ENCODE peak calls at places on chromosome 5, in eight cellular contexts. One of them, this sample, is unnamed. For H3K9me3, the result is how much of the 10 kb centered on the place peaks cover.

GRCh38 chr5:177491429-177491945 is 5.9 kb downstream of the PDLIM7 start:
- DNase-seq in SK-N-SH: peak
- DNase-seq in GM23248: peak
- DNase-seq in HCT116: no peak
- DNase-seq in neural progenitor cell: peak
- DNase-seq in hepatocyte: peak
- DNase-seq in PC-3: peak
- DNase-seq in OCI-LY7: peak
- DNase-seq in this sample: peak

GRCh38 chr5:148976569-148977321 is 86.1 kb downstream of the SH3TC2 start:
- DNase-seq in hepatocyte: no peak
- DNase-seq in SK-N-SH: no peak
- DNase-seq in PC-3: peak
- DNase-seq in GM23248: peak
- DNase-seq in neural progenitor cell: peak
- DNase-seq in OCI-LY7: no peak
- DNase-seq in HCT116: no peak
- DNase-seq in this sample: no peak

GRCh38 chr5:149348463-149348862 is 3.2 kb downstream of the GRPEL2 start:
- DNase-seq in GM23248: no peak
- DNase-seq in HCT116: no peak
- DNase-seq in neural progenitor cell: no peak
- DNase-seq in SK-N-SH: no peak
- DNase-seq in OCI-LY7: no peak
- DNase-seq in hepatocyte: no peak
- DNase-seq in PC-3: no peak
- DNase-seq in this sample: peak

GRCh38 chr5:80960531-80961375 is 590 bp downstream of the RASGRF2 start:
- DNase-seq in GM23248: peak
- DNase-seq in OCI-LY7: no peak
- DNase-seq in PC-3: no peak
- DNase-seq in HCT116: no peak
- DNase-seq in SK-N-SH: peak
- DNase-seq in hepatocyte: peak
- DNase-seq in neural progenitor cell: peak
- DNase-seq in this sample: no peak

GRCh38 chr5:120465281-120465961 is 1.3 kb downstream of the PRR16 start:
- DNase-seq in GM23248: peak
- DNase-seq in hepatocyte: peak
- DNase-seq in HCT116: no peak
- DNase-seq in OCI-LY7: no peak
- DNase-seq in SK-N-SH: peak
- DNase-seq in neural progenitor cell: peak
- DNase-seq in PC-3: peak
- DNase-seq in this sample: no peak

GRCh38 chr5:14265574-14265973 is 122.4 kb downstream of the TRIO start:
- DNase-seq in HCT116: peak
- DNase-seq in GM23248: peak
- DNase-seq in PC-3: peak
- DNase-seq in neural progenitor cell: no peak
- DNase-seq in OCI-LY7: no peak
- DNase-seq in SK-N-SH: no peak
- DNase-seq in hepatocyte: no peak
- DNase-seq in this sample: no peak

GRCh38 chr5:63963080-63963735 is 963 bp upstream of the HTR1A start:
- DNase-seq in OCI-LY7: peak
- DNase-seq in HCT116: peak
- DNase-seq in hepatocyte: peak
- DNase-seq in PC-3: peak
- DNase-seq in SK-N-SH: peak
- DNase-seq in neural progenitor cell: peak
- DNase-seq in GM23248: peak
- DNase-seq in this sample: peak

GRCh38 chr5:76040806-76041205 is 42.4 kb upstream of the SV2C start:
- DNase-seq in GM23248: no peak
- DNase-seq in HCT116: no peak
- DNase-seq in PC-3: no peak
- DNase-seq in OCI-LY7: no peak
- DNase-seq in neural progenitor cell: no peak
- DNase-seq in hepatocyte: no peak
- DNase-seq in SK-N-SH: no peak
- DNase-seq in this sample: no peak

GRCh38 chr5:20660588-20660987 is 672.6 kb upstream of the CDH18 start:
- DNase-seq in PC-3: no peak
- DNase-seq in HCT116: no peak
- DNase-seq in GM23248: no peak
- DNase-seq in neural progenitor cell: no peak
- DNase-seq in hepatocyte: no peak
- DNase-seq in OCI-LY7: no peak
- DNase-seq in SK-N-SH: no peak
- DNase-seq in this sample: peak

GRCh38 chr5:140344683-140345423 is 1.6 kb downstream of the HBEGF start:
- DNase-seq in OCI-LY7: peak
- DNase-seq in HCT116: no peak
- DNase-seq in hepatocyte: peak
- DNase-seq in neural progenitor cell: no peak
- DNase-seq in SK-N-SH: no peak
- DNase-seq in GM23248: peak
- DNase-seq in PC-3: peak
- DNase-seq in this sample: no peak

GRCh38 chr5:651296-652022 is 39.3 kb downstream of the CEP72 start:
- DNase-seq in neural progenitor cell: no peak
- DNase-seq in OCI-LY7: no peak
- DNase-seq in GM23248: no peak
- DNase-seq in PC-3: no peak
- DNase-seq in HCT116: no peak
- DNase-seq in hepatocyte: no peak
- DNase-seq in SK-N-SH: peak
- DNase-seq in this sample: no peak

GRCh38 chr5:154403234-154403633 is 42.6 kb upstream of the SAP30L start:
- DNase-seq in hepatocyte: no peak
- DNase-seq in HCT116: no peak
- DNase-seq in SK-N-SH: no peak
- DNase-seq in neural progenitor cell: no peak
- DNase-seq in OCI-LY7: no peak
- DNase-seq in GM23248: peak
- DNase-seq in PC-3: no peak
- DNase-seq in this sample: no peak

GRCh38 chr5:98767563-98767962 is 5.9 kb upstream of the RGMB start:
- DNase-seq in HCT116: no peak
- DNase-seq in hepatocyte: no peak
- DNase-seq in PC-3: no peak
- DNase-seq in OCI-LY7: no peak
- DNase-seq in neural progenitor cell: peak
- DNase-seq in SK-N-SH: no peak
- DNase-seq in GM23248: peak
- DNase-seq in this sample: no peak

GRCh38 chr5:140608730-140609520 is 24.1 kb downstream of the CD14 start:
- DNase-seq in neural progenitor cell: no peak
- DNase-seq in SK-N-SH: no peak
- DNase-seq in OCI-LY7: no peak
- DNase-seq in PC-3: peak
- DNase-seq in hepatocyte: no peak
- DNase-seq in HCT116: no peak
- DNase-seq in GM23248: peak
- DNase-seq in this sample: no peak

GRCh38 chr5:134247411-134247810 is 21.5 kb upstream of the PPP2CA start:
- DNase-seq in HCT116: peak
- DNase-seq in SK-N-SH: no peak
- DNase-seq in neural progenitor cell: no peak
- DNase-seq in GM23248: peak
- DNase-seq in OCI-LY7: no peak
- DNase-seq in hepatocyte: peak
- DNase-seq in PC-3: peak
- DNase-seq in this sample: no peak

GRCh38 chr5:156556666-156557401 is 229.9 kb downstream of the SGCD start:
- DNase-seq in SK-N-SH: no peak
- DNase-seq in PC-3: no peak
- DNase-seq in hepatocyte: no peak
- DNase-seq in HCT116: no peak
- DNase-seq in neural progenitor cell: no peak
- DNase-seq in OCI-LY7: no peak
- DNase-seq in GM23248: no peak
- DNase-seq in this sample: no peak

GRCh38 chr5:83972909-83973308 is 252.3 kb upstream of the HAPLN1 start:
- DNase-seq in OCI-LY7: no peak
- DNase-seq in SK-N-SH: no peak
- DNase-seq in neural progenitor cell: no peak
- DNase-seq in hepatocyte: no peak
- DNase-seq in PC-3: no peak
- DNase-seq in GM23248: no peak
- DNase-seq in HCT116: no peak
- DNase-seq in this sample: no peak

GRCh38 chr5:83972236-83972635 is 251.6 kb upstream of the HAPLN1 start:
- DNase-seq in SK-N-SH: no peak
- DNase-seq in HCT116: no peak
- DNase-seq in OCI-LY7: no peak
- DNase-seq in PC-3: peak
- DNase-seq in GM23248: peak
- DNase-seq in hepatocyte: no peak
- DNase-seq in neural progenitor cell: no peak
- DNase-seq in this sample: no peak

GRCh38 chr5:83965431-83965830 is 244.8 kb upstream of the HAPLN1 start:
- DNase-seq in OCI-LY7: no peak
- DNase-seq in SK-N-SH: no peak
- DNase-seq in neural progenitor cell: no peak
- DNase-seq in PC-3: no peak
- DNase-seq in HCT116: no peak
- DNase-seq in GM23248: no peak
- DNase-seq in hepatocyte: no peak
- DNase-seq in this sample: no peak

GRCh38 chr5:83964235-83964634 is 243.6 kb upstream of the HAPLN1 start:
- DNase-seq in OCI-LY7: no peak
- DNase-seq in SK-N-SH: no peak
- DNase-seq in neural progenitor cell: no peak
- DNase-seq in HCT116: no peak
- DNase-seq in hepatocyte: no peak
- DNase-seq in GM23248: peak
- DNase-seq in PC-3: peak
- DNase-seq in this sample: no peak

DNA sequence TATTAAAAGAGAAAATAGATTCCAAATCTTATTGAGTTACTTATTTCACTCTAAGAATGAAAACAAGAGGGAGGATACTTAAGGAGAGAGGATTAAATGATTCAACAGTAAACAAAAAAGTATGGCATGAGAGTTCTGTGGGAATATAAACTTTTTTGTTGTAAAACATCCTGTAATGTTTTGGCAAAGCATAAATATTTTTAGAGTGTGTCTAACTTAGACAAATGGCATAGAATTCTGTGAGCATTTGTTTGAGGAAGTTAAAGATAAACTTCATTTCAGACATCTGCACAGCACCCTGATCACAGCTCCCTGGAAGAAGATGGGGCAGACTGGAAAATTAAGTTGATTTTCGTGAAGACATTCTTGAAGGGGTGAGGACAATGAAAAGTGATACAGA is 246.8 kb upstream of the HAPLN1 start:
- DNase-seq in HCT116: no peak
- DNase-seq in hepatocyte: no peak
- DNase-seq in GM23248: no peak
- DNase-seq in OCI-LY7: no peak
- DNase-seq in neural progenitor cell: no peak
- DNase-seq in PC-3: no peak
- DNase-seq in SK-N-SH: no peak
- DNase-seq in this sample: no peak
- TF ChIP-seq EZH2phosphoT487 in HCT116: no peak
- TF ChIP-seq EZH2phosphoT487 in hepatocyte: no peak
- TF ChIP-seq EZH2phosphoT487 in GM23248: no peak
- TF ChIP-seq EZH2phosphoT487 in OCI-LY7: no peak
- TF ChIP-seq EZH2phosphoT487 in neural progenitor cell: no peak
- TF ChIP-seq EZH2phosphoT487 in PC-3: no peak
- TF ChIP-seq EZH2phosphoT487 in SK-N-SH: no peak
- TF ChIP-seq EZH2phosphoT487 in this sample: no peak

DNA sequence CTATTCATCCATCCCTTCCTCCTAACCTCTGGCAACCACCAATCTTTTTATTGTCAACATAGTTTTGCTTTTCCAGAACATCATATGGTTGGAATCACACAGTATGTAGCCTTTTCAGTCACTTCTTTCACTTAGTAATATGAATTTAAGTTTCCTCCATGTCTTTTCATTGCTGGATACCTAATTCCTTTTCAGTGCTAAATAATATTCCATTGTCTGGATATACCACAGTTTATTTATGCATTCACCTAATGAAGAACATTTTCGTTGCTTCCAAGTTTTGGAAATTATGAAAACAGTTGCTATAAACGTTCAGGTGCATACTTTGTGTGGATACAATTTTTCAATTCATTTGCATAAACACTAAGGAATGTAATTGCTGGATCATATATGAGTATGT is 70.7 kb upstream of the FNIP1 start:
- DNase-seq in GM23248: no peak
- DNase-seq in hepatocyte: no peak
- DNase-seq in SK-N-SH: no peak
- DNase-seq in neural progenitor cell: no peak
- DNase-seq in PC-3: no peak
- DNase-seq in OCI-LY7: no peak
- DNase-seq in HCT116: no peak
- DNase-seq in this sample: no peak
- H3K9me3 ChIP-seq in GM23248: under half
- H3K9me3 ChIP-seq in hepatocyte: under half
- H3K9me3 ChIP-seq in SK-N-SH: under half
- H3K9me3 ChIP-seq in neural progenitor cell: under half
- H3K9me3 ChIP-seq in PC-3: under half
- H3K9me3 ChIP-seq in OCI-LY7: under half
- H3K9me3 ChIP-seq in HCT116: under half
- H3K9me3 ChIP-seq in this sample: under half

DNA sequence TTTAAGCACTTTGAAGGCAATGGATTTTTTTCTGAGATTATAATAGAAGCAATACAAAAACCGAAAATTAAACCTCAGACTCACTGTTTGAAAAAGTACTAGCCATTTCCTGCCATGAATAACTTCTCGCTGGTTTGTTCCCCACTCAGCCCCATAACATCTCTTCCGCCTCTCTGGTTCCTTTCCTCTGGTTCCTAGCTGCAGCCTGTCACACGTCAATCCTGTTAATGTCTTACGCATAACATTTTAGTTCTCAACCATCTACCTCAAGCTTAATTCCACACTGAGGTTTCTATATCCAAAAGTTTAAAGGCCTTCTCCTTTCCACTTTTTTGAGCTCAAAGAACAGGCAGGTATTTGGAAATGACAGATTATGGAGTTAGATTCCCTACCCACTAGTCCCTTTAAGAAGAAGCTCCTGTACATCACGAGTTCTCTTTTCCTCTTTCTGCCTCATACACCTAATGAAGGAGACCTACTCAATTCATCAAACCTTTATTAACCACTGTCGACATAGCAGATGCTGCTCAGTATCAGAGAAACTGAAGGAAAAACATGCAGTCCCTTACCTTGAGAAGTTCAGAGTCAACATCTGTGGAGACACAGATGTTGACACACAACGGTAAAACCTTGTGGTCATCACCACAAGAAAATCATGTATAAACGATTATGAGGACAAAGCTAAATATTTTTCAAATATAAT is 243.0 kb upstream of the PTGER4 start:
- DNase-seq in SK-N-SH: no peak
- DNase-seq in HCT116: no peak
- DNase-seq in neural progenitor cell: no peak
- DNase-seq in PC-3: no peak
- DNase-seq in OCI-LY7: no peak
- DNase-seq in hepatocyte: no peak
- DNase-seq in GM23248: no peak
- DNase-seq in this sample: no peak
- TF ChIP-seq EZH2phosphoT487 in SK-N-SH: no peak
- TF ChIP-seq EZH2phosphoT487 in HCT116: no peak
- TF ChIP-seq EZH2phosphoT487 in neural progenitor cell: no peak
- TF ChIP-seq EZH2phosphoT487 in PC-3: no peak
- TF ChIP-seq EZH2phosphoT487 in OCI-LY7: no peak
- TF ChIP-seq EZH2phosphoT487 in hepatocyte: no peak
- TF ChIP-seq EZH2phosphoT487 in GM23248: no peak
- TF ChIP-seq EZH2phosphoT487 in this sample: no peak

GRCh38 chr5:180282281-180282680 is 9.6 kb downstream of the MAPK9 start:
- DNase-seq in hepatocyte: no peak
- DNase-seq in OCI-LY7: no peak
- DNase-seq in GM23248: no peak
- DNase-seq in neural progenitor cell: no peak
- DNase-seq in PC-3: no peak
- DNase-seq in SK-N-SH: no peak
- DNase-seq in HCT116: no peak
- DNase-seq in this sample: no peak
- H3K9me3 ChIP-seq in hepatocyte: under half
- H3K9me3 ChIP-seq in OCI-LY7: under half
- H3K9me3 ChIP-seq in GM23248: under half
- H3K9me3 ChIP-seq in neural progenitor cell: under half
- H3K9me3 ChIP-seq in PC-3: under half
- H3K9me3 ChIP-seq in SK-N-SH: under half
- H3K9me3 ChIP-seq in HCT116: under half
- H3K9me3 ChIP-seq in this sample: under half